ENCODE peak calls at places on chromosomes 11 and 22, in four cellular contexts. S, A, M and D are unnamed samples.

GRCh38 chr22:37492428-37493344 is 6.5 kb upstream of the MFNG start:
- DNase-seq in S (no peak), M (peak), A (peak), D (peak)

GRCh38 chr11:95338430-95338991 is 107.5 kb upstream of the SESN3 start:
- DNase-seq in S (no peak), A (peak), M (peak), D (no peak)

GRCh38 chr11:83007909-83008580 is 63.7 kb downstream of the RAB30 start:
- DNase-seq in A (no peak), S (peak), M (no peak), D (peak)

GRCh38 chr11:35600439-35600838 is 17.8 kb upstream of the FJX1 start:
- DNase-seq in A (peak), S (no peak), M (no peak), D (no peak)

GRCh38 chr22:26718905-26719304 is 61.5 kb downstream of the MIAT start:
- DNase-seq in M (peak), A (peak), S (no peak), D (no peak)

GRCh38 chr22:39448205-39449054 is 8.4 kb upstream of the MGAT3 start:
- DNase-seq in M (no peak), A (no peak), S (no peak), D (peak)

GRCh38 chr11:44780940-44781631 is 54.3 kb downstream of the TSPAN18 start:
- DNase-seq in S (no peak), A (no peak), M (no peak), D (peak)

GRCh38 chr22:44505796-44506354 is 7.8 kb upstream of the RTL6 start:
- DNase-seq in M (no peak), A (peak), S (no peak), D (no peak)

GRCh38 chr22:42933783-42934144 is 76.7 kb upstream of the ARFGAP3 start:
- DNase-seq in A (peak), M (peak), S (peak), D (no peak)
- H3K4me3 ChIP-seq in A (peak), M (peak), S (no peak), D (no peak)

GRCh38 chr11:8830641-8831040 is 80.3 kb upstream of the AKIP1 start:
- DNase-seq in S (no peak), A (no peak), M (no peak), D (peak)

GRCh38 chr11:8833568-8834275 is 77.3 kb upstream of the AKIP1 start:
- DNase-seq in A (peak), M (peak), S (no peak), D (peak)

GRCh38 chr11:8831861-8832260 is 79.1 kb upstream of the AKIP1 start:
- DNase-seq in M (no peak), S (no peak), A (no peak), D (no peak)

GRCh38 chr11:8834379-8834778 is 76.6 kb upstream of the AKIP1 start:
- DNase-seq in S (no peak), M (peak), A (no peak), D (no peak)

GRCh38 chr11:8832571-8833260 is 78.3 kb upstream of the AKIP1 start:
- DNase-seq in S (no peak), M (peak), A (peak), D (peak)
- H3K9ac ChIP-seq in S (no peak), M (peak), A (peak), D (no peak)

GRCh38 chr22:36197065-36197440 is 4.6 kb downstream of the APOL4 start:
- DNase-seq in M (peak), A (peak), S (no peak), D (peak)
- H3K4me3 ChIP-seq in M (no peak), A (no peak), S (no peak), D (no peak)

GRCh38 chr22:17770180-17771077 is 3.8 kb downstream of the BID start:
- DNase-seq in M (no peak), A (no peak), S (no peak), D (peak)
- H3K9ac ChIP-seq in M (no peak), A (no peak), S (no peak), D (no peak)

DNA sequence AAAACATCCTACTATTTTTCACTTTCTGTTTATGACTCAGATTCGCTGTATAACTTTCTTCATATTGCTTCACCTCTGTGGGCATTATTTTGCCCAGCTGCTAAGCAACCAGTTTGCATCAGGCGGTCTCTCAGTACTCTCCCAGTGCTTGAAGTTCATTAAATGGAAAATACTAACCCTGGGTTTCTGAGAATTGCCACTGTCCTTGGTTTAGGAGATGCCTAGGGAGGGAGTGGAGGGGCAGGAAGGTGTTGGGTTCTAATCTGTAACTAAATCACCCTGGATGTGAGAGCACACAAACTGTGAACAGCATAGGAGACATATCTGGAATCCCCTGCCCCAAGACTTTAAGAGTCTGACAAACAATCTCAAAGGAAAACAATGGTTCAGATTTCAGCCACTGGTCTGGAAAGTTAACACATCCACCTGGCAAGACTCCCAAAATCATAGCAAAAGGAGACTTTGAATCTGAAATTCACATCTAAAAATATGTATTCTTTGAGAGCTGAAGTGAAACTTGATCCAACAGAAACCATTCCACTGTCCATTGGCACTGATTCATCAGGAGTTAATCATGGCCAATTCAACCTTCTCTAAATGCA is 540.0 kb downstream of the SOX6 start:
- DNase-seq in A (peak), M (peak), S (no peak), D (no peak)
- H3K4me3 ChIP-seq in A (no peak), M (no peak), S (no peak), D (no peak)

GRCh38 chr11:112162761-112163669 is 879 bp downstream of the IL18 start:
- DNase-seq in S (peak), A (peak), M (peak), D (no peak)
- H3K9ac ChIP-seq in S (no peak), A (peak), M (no peak), D (no peak)

GRCh38 chr11:2991477-2992233 is 474 bp downstream of the NAP1L4 start:
- DNase-seq in S (peak), A (peak), M (peak), D (no peak)

GRCh38 chr11:2993000-2993330 is 836 bp upstream of the NAP1L4 start:
- DNase-seq in S (no peak), A (no peak), M (no peak), D (no peak)

GRCh38 chr11:2990617-2991476 is 1.3 kb downstream of the NAP1L4 start:
- DNase-seq in M (peak), A (peak), S (peak), D (no peak)

GRCh38 chr11:2994336-2994730 is 2.2 kb upstream of the NAP1L4 start:
- DNase-seq in A (no peak), S (no peak), M (no peak), D (no peak)

GRCh38 chr11:2992234-2992999 is at the start of gene NAP1L4:
- DNase-seq in A (peak), M (peak), S (peak), D (peak)
- H3K4me3 ChIP-seq in A (peak), M (peak), S (peak), D (peak)

GRCh38 chr22:30637701-30638114 is 2.1 kb downstream of the SLC35E4 start:
- DNase-seq in A (peak), M (no peak), S (no peak), D (no peak)

GRCh38 chr22:30636226-30637077 is 871 bp downstream of the SLC35E4 start:
- DNase-seq in S (no peak), M (peak), A (peak), D (peak)

GRCh38 chr22:30640361-30640760 is 4.8 kb downstream of the SLC35E4 start:
- DNase-seq in S (no peak), M (no peak), A (no peak), D (no peak)

GRCh38 chr22:30635273-30636225 is at the start of gene SLC35E4:
- DNase-seq in S (peak), M (peak), A (peak), D (peak)

DNA sequence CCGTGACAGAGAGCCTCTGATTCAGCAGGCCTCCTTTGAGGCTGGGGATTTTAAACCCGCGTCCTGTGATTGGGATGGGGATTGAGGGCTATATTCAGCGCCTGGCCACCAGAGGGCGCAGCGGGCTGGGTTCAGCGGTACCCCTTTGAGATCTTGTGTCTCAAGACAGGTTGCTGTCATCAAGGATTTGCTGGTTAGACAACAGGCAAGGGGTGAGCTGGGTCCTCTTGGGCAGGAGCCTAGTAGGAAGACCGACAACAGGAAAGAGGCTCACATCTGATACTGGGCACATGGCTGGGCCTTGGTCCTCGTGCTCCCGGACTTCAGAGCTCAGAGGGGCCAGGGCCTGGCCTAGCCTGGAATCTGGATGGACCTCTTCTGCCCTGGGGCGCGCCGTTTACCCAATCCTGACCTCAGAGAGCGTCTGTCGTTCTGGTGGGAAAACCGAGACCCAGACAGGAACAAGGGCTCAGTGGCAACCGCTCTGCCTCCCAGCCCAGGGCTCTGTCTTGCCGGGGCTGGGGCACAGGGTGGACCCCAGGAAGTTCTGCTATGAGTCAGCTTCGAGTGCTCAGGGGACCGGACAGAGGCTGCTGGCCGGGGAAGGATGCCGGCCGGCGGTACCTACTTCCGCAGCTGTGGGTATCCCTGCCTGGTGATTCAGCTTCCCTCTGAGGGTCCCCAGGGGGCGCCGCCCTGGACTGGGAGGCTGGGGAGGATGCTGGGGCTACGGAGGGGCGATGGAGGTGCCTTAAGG is 926 bp upstream of the SLC35E4 start:
- DNase-seq in M (peak), A (peak), S (peak), D (peak)
- H3K9ac ChIP-seq in M (peak), A (peak), S (no peak), D (no peak)

GRCh38 chr11:43245471-43245870 is 66.3 kb upstream of the API5 start:
- DNase-seq in A (no peak), M (no peak), S (no peak), D (no peak)

DNA sequence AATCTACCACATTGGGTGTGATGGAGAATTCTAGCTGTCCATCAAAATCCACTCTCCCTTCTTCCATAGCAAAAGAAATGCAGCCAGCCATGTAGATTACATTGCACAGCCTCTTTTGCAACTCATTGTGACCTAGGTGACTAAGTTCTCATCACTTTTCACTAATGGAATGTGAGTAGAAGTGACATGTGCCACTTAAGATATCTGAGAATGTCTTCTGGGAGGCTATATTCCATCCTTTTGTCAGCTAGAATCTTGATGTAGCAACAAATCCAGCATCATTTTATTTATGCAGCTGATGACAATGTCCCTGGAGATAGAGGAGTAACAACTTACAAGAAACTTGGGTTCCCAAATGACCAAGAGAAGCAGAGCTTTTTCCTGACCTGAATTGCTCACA is 61.5 kb upstream of the API5 start:
- DNase-seq in M (no peak), S (no peak), A (no peak), D (no peak)
- H3K4me3 ChIP-seq in M (no peak), S (no peak), A (no peak), D (no peak)